ENCODE peak calls at places on chromosomes 4 and X, in six cellular contexts. One of them, this sample, is unnamed. For H3K27me3, the result is how much of the 10 kb centered on the place peaks cover.

GRCh38 chrX:115582871-115583729 is 22.1 kb downstream of the PLS3 start:
- DNase-seq in IMR-90: peak
- DNase-seq in breast epithelium: no peak
- DNase-seq in effector memory CD4-positive, alpha-beta T cell: no peak
- DNase-seq in lung: no peak
- DNase-seq in body of pancreas: no peak
- DNase-seq in this sample: no peak

GRCh38 chr4:187333151-187333550 is 609.5 kb upstream of the FAT1 start:
- DNase-seq in lung: no peak
- DNase-seq in effector memory CD4-positive, alpha-beta T cell: no peak
- DNase-seq in IMR-90: peak
- DNase-seq in breast epithelium: no peak
- DNase-seq in body of pancreas: no peak
- DNase-seq in this sample: no peak

GRCh38 chr4:128241425-128241913 is 46.1 kb downstream of the PGRMC2 start:
- DNase-seq in IMR-90: peak
- DNase-seq in lung: no peak
- DNase-seq in breast epithelium: peak
- DNase-seq in effector memory CD4-positive, alpha-beta T cell: no peak
- DNase-seq in body of pancreas: no peak
- DNase-seq in this sample: no peak

GRCh38 chrX:6778547-6779231 is 243.8 kb upstream of the VCX3A start:
- DNase-seq in body of pancreas: peak
- DNase-seq in breast epithelium: no peak
- DNase-seq in effector memory CD4-positive, alpha-beta T cell: no peak
- DNase-seq in lung: no peak
- DNase-seq in IMR-90: no peak
- DNase-seq in this sample: no peak

GRCh38 chr4:6437682-6438264 is 34.6 kb downstream of the PPP2R2C start:
- DNase-seq in body of pancreas: no peak
- DNase-seq in effector memory CD4-positive, alpha-beta T cell: no peak
- DNase-seq in breast epithelium: no peak
- DNase-seq in IMR-90: no peak
- DNase-seq in lung: no peak
- DNase-seq in this sample: no peak

GRCh38 chr4:78056265-78057129 is 626 bp upstream of the FRAS1 start:
- DNase-seq in IMR-90: peak
- DNase-seq in lung: peak
- DNase-seq in effector memory CD4-positive, alpha-beta T cell: no peak
- DNase-seq in breast epithelium: peak
- DNase-seq in body of pancreas: peak
- DNase-seq in this sample: peak

GRCh38 chr4:112119358-112119783 is 25.9 kb upstream of the FAM241A start:
- DNase-seq in effector memory CD4-positive, alpha-beta T cell: no peak
- DNase-seq in body of pancreas: no peak
- DNase-seq in IMR-90: no peak
- DNase-seq in lung: no peak
- DNase-seq in breast epithelium: no peak
- DNase-seq in this sample: no peak

GRCh38 chr4:149426461-149426860 is 389.2 kb downstream of the IQCM start:
- DNase-seq in breast epithelium: no peak
- DNase-seq in effector memory CD4-positive, alpha-beta T cell: no peak
- DNase-seq in lung: no peak
- DNase-seq in body of pancreas: no peak
- DNase-seq in IMR-90: peak
- DNase-seq in this sample: no peak

GRCh38 chrX:108022491-108023089 is 22.3 kb upstream of the VSIG1 start:
- DNase-seq in effector memory CD4-positive, alpha-beta T cell: no peak
- DNase-seq in lung: no peak
- DNase-seq in body of pancreas: no peak
- DNase-seq in breast epithelium: no peak
- DNase-seq in IMR-90: peak
- DNase-seq in this sample: no peak

GRCh38 chr4:174855043-174855442 is 26.0 kb upstream of the GLRA3 start:
- DNase-seq in IMR-90: no peak
- DNase-seq in body of pancreas: no peak
- DNase-seq in lung: no peak
- DNase-seq in breast epithelium: no peak
- DNase-seq in effector memory CD4-positive, alpha-beta T cell: no peak
- DNase-seq in this sample: no peak

GRCh38 chrX:12080265-12080664 is 58.0 kb upstream of the FRMPD4 start:
- DNase-seq in IMR-90: peak
- DNase-seq in effector memory CD4-positive, alpha-beta T cell: no peak
- DNase-seq in breast epithelium: no peak
- DNase-seq in body of pancreas: no peak
- DNase-seq in lung: no peak
- DNase-seq in this sample: no peak

GRCh38 chr4:26298198-26298950 is 22.4 kb upstream of the RBPJ start:
- DNase-seq in IMR-90: peak
- DNase-seq in lung: no peak
- DNase-seq in breast epithelium: no peak
- DNase-seq in effector memory CD4-positive, alpha-beta T cell: no peak
- DNase-seq in body of pancreas: no peak
- DNase-seq in this sample: no peak

GRCh38 chr4:128287159-128287870 is at the start of gene PGRMC2:
- DNase-seq in body of pancreas: no peak
- DNase-seq in effector memory CD4-positive, alpha-beta T cell: no peak
- DNase-seq in IMR-90: peak
- DNase-seq in lung: peak
- DNase-seq in breast epithelium: peak
- DNase-seq in this sample: no peak

GRCh38 chr4:138199568-138200235 is 42.4 kb downstream of the SLC7A11 start:
- DNase-seq in breast epithelium: no peak
- DNase-seq in IMR-90: peak
- DNase-seq in effector memory CD4-positive, alpha-beta T cell: no peak
- DNase-seq in body of pancreas: peak
- DNase-seq in lung: peak
- DNase-seq in this sample: no peak

GRCh38 chrX:126770179-126770578 is 49.4 kb upstream of the PRR32 start:
- DNase-seq in IMR-90: no peak
- DNase-seq in lung: no peak
- DNase-seq in effector memory CD4-positive, alpha-beta T cell: no peak
- DNase-seq in breast epithelium: no peak
- DNase-seq in body of pancreas: no peak
- DNase-seq in this sample: no peak

GRCh38 chr4:75432683-75433082 is 81.5 kb downstream of the RCHY1 start:
- DNase-seq in body of pancreas: no peak
- DNase-seq in IMR-90: peak
- DNase-seq in breast epithelium: no peak
- DNase-seq in effector memory CD4-positive, alpha-beta T cell: no peak
- DNase-seq in lung: no peak
- DNase-seq in this sample: no peak

GRCh38 chr4:73693816-73694215 is 46.6 kb upstream of the CXCL8 start:
- DNase-seq in effector memory CD4-positive, alpha-beta T cell: no peak
- DNase-seq in IMR-90: no peak
- DNase-seq in body of pancreas: no peak
- DNase-seq in lung: no peak
- DNase-seq in breast epithelium: no peak
- DNase-seq in this sample: no peak

GRCh38 chrX:139560221-139560620 is 29.7 kb downstream of the F9 start:
- DNase-seq in breast epithelium: no peak
- DNase-seq in IMR-90: peak
- DNase-seq in body of pancreas: no peak
- DNase-seq in lung: no peak
- DNase-seq in effector memory CD4-positive, alpha-beta T cell: no peak
- DNase-seq in this sample: no peak

GRCh38 chr4:106986486-106986885 is 49.6 kb downstream of the DKK2 start:
- DNase-seq in effector memory CD4-positive, alpha-beta T cell: no peak
- DNase-seq in breast epithelium: no peak
- DNase-seq in lung: no peak
- DNase-seq in body of pancreas: no peak
- DNase-seq in IMR-90: no peak
- DNase-seq in this sample: no peak

GRCh38 chr4:90357117-90357710 is 230.0 kb downstream of the CCSER1 start:
- DNase-seq in IMR-90: peak
- DNase-seq in body of pancreas: no peak
- DNase-seq in breast epithelium: no peak
- DNase-seq in lung: no peak
- DNase-seq in effector memory CD4-positive, alpha-beta T cell: no peak
- DNase-seq in this sample: no peak

GRCh38 chrX:120514236-120514635 is 45.1 kb upstream of the LAMP2 start:
- DNase-seq in lung: no peak
- DNase-seq in effector memory CD4-positive, alpha-beta T cell: no peak
- DNase-seq in breast epithelium: no peak
- DNase-seq in IMR-90: peak
- DNase-seq in body of pancreas: peak
- DNase-seq in this sample: no peak

GRCh38 chrX:134813697-134814096 is 155.4 kb upstream of the PLAC1 start:
- DNase-seq in effector memory CD4-positive, alpha-beta T cell: no peak
- DNase-seq in body of pancreas: no peak
- DNase-seq in breast epithelium: no peak
- DNase-seq in lung: no peak
- DNase-seq in IMR-90: no peak
- DNase-seq in this sample: no peak

GRCh38 chr4:152197211-152197610 is 338.7 kb downstream of the FBXW7 start:
- DNase-seq in body of pancreas: no peak
- DNase-seq in IMR-90: no peak
- DNase-seq in lung: no peak
- DNase-seq in breast epithelium: no peak
- DNase-seq in effector memory CD4-positive, alpha-beta T cell: no peak
- DNase-seq in this sample: no peak

DNA sequence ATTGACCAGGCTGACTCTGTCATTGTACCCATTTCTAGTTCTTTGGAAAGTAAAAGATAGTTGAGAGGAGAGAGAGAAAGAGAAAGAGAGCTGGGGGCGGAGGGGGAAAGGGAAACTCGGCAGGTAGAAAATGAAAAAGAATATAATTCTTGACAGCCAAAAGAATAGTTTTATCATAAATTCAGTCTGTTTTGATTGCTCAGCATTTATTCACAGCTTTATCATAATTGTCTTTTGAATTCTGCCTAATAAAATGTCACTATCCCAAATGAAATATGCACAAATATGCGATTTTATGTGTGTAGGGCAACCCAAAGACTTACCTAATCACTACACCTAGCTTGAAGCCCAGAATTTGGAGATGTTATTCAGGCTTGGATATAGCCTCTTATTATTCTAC is 1024.0 kb upstream of the PABPC4L start:
- DNase-seq in IMR-90: no peak
- DNase-seq in breast epithelium: no peak
- DNase-seq in body of pancreas: no peak
- DNase-seq in lung: no peak
- DNase-seq in effector memory CD4-positive, alpha-beta T cell: no peak
- DNase-seq in this sample: no peak
- H3K27me3 ChIP-seq in IMR-90: under half
- H3K27me3 ChIP-seq in breast epithelium: under half
- H3K27me3 ChIP-seq in body of pancreas: under half
- H3K27me3 ChIP-seq in lung: under half
- H3K27me3 ChIP-seq in effector memory CD4-positive, alpha-beta T cell: under half
- H3K27me3 ChIP-seq in this sample: under half

GRCh38 chrX:68697036-68697435 is 49.6 kb downstream of the STARD8 start:
- DNase-seq in body of pancreas: no peak
- DNase-seq in effector memory CD4-positive, alpha-beta T cell: no peak
- DNase-seq in breast epithelium: no peak
- DNase-seq in lung: no peak
- DNase-seq in IMR-90: no peak
- DNase-seq in this sample: no peak
- H3K27me3 ChIP-seq in body of pancreas: under half
- H3K27me3 ChIP-seq in effector memory CD4-positive, alpha-beta T cell: under half
- H3K27me3 ChIP-seq in breast epithelium: under half
- H3K27me3 ChIP-seq in lung: under half
- H3K27me3 ChIP-seq in IMR-90: under half
- H3K27me3 ChIP-seq in this sample: under half

GRCh38 chr4:164952551-164952950 is 24.9 kb downstream of the TRIM61 start:
- DNase-seq in lung: peak
- DNase-seq in effector memory CD4-positive, alpha-beta T cell: no peak
- DNase-seq in body of pancreas: no peak
- DNase-seq in IMR-90: no peak
- DNase-seq in breast epithelium: no peak
- DNase-seq in this sample: no peak
- H3K27me3 ChIP-seq in lung: under half
- H3K27me3 ChIP-seq in effector memory CD4-positive, alpha-beta T cell: under half
- H3K27me3 ChIP-seq in body of pancreas: under half
- H3K27me3 ChIP-seq in IMR-90: under half
- H3K27me3 ChIP-seq in breast epithelium: under half
- H3K27me3 ChIP-seq in this sample: under half

DNA sequence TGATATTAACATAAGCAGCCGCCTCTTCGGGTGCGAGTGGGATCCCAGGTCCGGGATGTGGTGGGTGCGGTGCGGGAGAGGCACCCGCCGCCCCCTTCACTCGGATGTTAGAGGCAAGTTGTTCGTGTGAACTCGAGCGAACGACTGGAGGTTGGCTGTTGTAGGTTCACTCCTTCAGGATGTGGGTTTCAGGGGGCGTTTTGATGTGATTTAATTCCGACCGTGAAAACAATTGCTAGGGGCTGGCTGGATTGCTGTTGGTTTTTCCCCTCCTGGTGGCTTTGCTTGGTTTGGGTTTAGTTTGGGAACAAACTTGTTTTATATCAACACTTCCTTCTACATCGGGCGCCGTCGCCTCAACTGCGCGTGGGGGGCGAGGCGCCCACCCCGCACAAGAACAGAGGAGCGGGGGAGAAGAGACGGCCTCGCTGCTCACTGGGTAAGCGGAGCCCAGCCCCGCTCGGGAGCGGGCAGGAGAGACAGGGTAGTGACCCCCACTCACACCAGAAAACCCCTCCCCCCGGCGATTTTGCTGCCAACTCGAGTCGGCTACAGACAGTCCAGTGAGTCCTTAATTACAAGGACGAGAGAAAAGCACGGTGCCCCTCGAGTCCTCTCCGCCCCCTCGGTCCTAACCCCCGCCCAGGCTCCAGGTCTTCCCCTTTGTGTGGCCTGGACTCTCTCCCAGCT is 3.0 kb upstream of the LEF1 start:
- DNase-seq in body of pancreas: no peak
- DNase-seq in lung: no peak
- DNase-seq in breast epithelium: no peak
- DNase-seq in effector memory CD4-positive, alpha-beta T cell: no peak
- DNase-seq in IMR-90: no peak
- DNase-seq in this sample: peak
- H3K27me3 ChIP-seq in body of pancreas: under half
- H3K27me3 ChIP-seq in lung: under half
- H3K27me3 ChIP-seq in breast epithelium: under half
- H3K27me3 ChIP-seq in effector memory CD4-positive, alpha-beta T cell: under half
- H3K27me3 ChIP-seq in IMR-90: half or more
- H3K27me3 ChIP-seq in this sample: under half

GRCh38 chr4:7894677-7895181 is 44.9 kb downstream of the AFAP1 start:
- DNase-seq in lung: no peak
- DNase-seq in breast epithelium: no peak
- DNase-seq in IMR-90: no peak
- DNase-seq in body of pancreas: no peak
- DNase-seq in effector memory CD4-positive, alpha-beta T cell: no peak
- DNase-seq in this sample: no peak
- H3K27me3 ChIP-seq in lung: under half
- H3K27me3 ChIP-seq in breast epithelium: under half
- H3K27me3 ChIP-seq in IMR-90: under half
- H3K27me3 ChIP-seq in body of pancreas: under half
- H3K27me3 ChIP-seq in effector memory CD4-positive, alpha-beta T cell: under half
- H3K27me3 ChIP-seq in this sample: under half

GRCh38 chrX:24357101-24357500 is 3.3 kb upstream of the SUPT20HL1 start:
- DNase-seq in lung: no peak
- DNase-seq in body of pancreas: no peak
- DNase-seq in effector memory CD4-positive, alpha-beta T cell: no peak
- DNase-seq in breast epithelium: no peak
- DNase-seq in IMR-90: peak
- DNase-seq in this sample: no peak
- H3K27me3 ChIP-seq in lung: under half
- H3K27me3 ChIP-seq in body of pancreas: under half
- H3K27me3 ChIP-seq in effector memory CD4-positive, alpha-beta T cell: under half
- H3K27me3 ChIP-seq in breast epithelium: under half
- H3K27me3 ChIP-seq in IMR-90: under half
- H3K27me3 ChIP-seq in this sample: under half

This sample was measured in naive thymus-derived CD4-positive, alpha-beta T cell.